ENCODE peak calls at places on chromosomes 7 and 10, in seven cellular contexts. E, G, S, B, I, O and L are unnamed samples.

GRCh38 chr10:71815515-71816130 is 35.4 kb downstream of the PSAP start:
- DNase-seq in E (no peak), G (no peak), S (no peak), B (no peak), I (no peak), O (no peak), L (no peak)

GRCh38 chr10:32577448-32577847 is 131.5 kb downstream of the CCDC7 start:
- DNase-seq in E (no peak), G (peak), S (peak), B (no peak), I (no peak), O (peak), L (no peak)

GRCh38 chr10:30751678-30752331 is 122.3 kb upstream of the LYZL2 start:
- DNase-seq in E (peak), G (peak), S (peak), B (peak), I (peak), O (peak), L (peak)

GRCh38 chr10:93475227-93475626 is 6.9 kb downstream of the MYOF start:
- DNase-seq in E (no peak), G (no peak), S (no peak), B (no peak), I (no peak), O (no peak), L (no peak)

GRCh38 chr7:5667391-5667790 is 114.1 kb downstream of the RNF216 start:
- DNase-seq in E (no peak), G (peak), S (peak), B (no peak), I (no peak), O (no peak), L (no peak)

GRCh38 chr7:3518546-3518945 is 217.5 kb downstream of the SDK1 start:
- DNase-seq in E (no peak), G (no peak), S (no peak), B (no peak), I (no peak), O (peak), L (no peak)

GRCh38 chr7:125195156-125195555 is 265.5 kb upstream of the POT1 start:
- DNase-seq in E (no peak), G (no peak), S (no peak), B (no peak), I (no peak), O (peak), L (no peak)

GRCh38 chr7:158473946-158474345 is 113.7 kb downstream of the PTPRN2 start:
- DNase-seq in E (no peak), G (no peak), S (no peak), B (no peak), I (no peak), O (no peak), L (no peak)

GRCh38 chr10:121536271-121536918 is 61.8 kb downstream of the FGFR2 start:
- DNase-seq in E (no peak), G (no peak), S (no peak), B (no peak), I (no peak), O (no peak), L (no peak)

GRCh38 chr7:27143950-27144798 is 693 bp upstream of the HOXA5 start:
- DNase-seq in E (no peak), G (no peak), S (peak), B (no peak), I (no peak), O (no peak), L (no peak)

GRCh38 chr10:4541292-4541691 is 284.7 kb upstream of the AKR1E2 start:
- DNase-seq in E (no peak), G (peak), S (peak), B (no peak), I (peak), O (peak), L (no peak)

GRCh38 chr10:116836087-116836486 is 13.2 kb upstream of the ENO4 start:
- DNase-seq in E (peak), G (peak), S (no peak), B (peak), I (no peak), O (no peak), L (peak)

GRCh38 chr10:28481968-28482367 is 51.0 kb upstream of the WAC start:
- DNase-seq in E (no peak), G (no peak), S (no peak), B (no peak), I (no peak), O (no peak), L (no peak)

GRCh38 chr7:107692501-107692900 is 31.9 kb downstream of the SLC26A4 start:
- DNase-seq in E (no peak), G (no peak), S (peak), B (no peak), I (no peak), O (no peak), L (no peak)

GRCh38 chr10:18149401-18149800 is 9.2 kb downstream of the CACNB2 start:
- DNase-seq in E (no peak), G (no peak), S (no peak), B (no peak), I (no peak), O (no peak), L (no peak)

GRCh38 chr10:21197006-21197405 is 299.9 kb upstream of the NEBL start:
- DNase-seq in E (no peak), G (no peak), S (no peak), B (no peak), I (no peak), O (no peak), L (no peak)

GRCh38 chr7:4074994-4075393 is 607.1 kb upstream of the FOXK1 start:
- DNase-seq in E (no peak), G (no peak), S (no peak), B (peak), I (no peak), O (no peak), L (no peak)

GRCh38 chr7:127874951-127875608 is 156.2 kb downstream of the LRRC4 start:
- DNase-seq in E (no peak), G (no peak), S (peak), B (no peak), I (no peak), O (no peak), L (no peak)

GRCh38 chr7:118846977-118847376 is 622.5 kb downstream of the ANKRD7 start:
- DNase-seq in E (no peak), G (no peak), S (no peak), B (no peak), I (no peak), O (no peak), L (no peak)

DNA sequence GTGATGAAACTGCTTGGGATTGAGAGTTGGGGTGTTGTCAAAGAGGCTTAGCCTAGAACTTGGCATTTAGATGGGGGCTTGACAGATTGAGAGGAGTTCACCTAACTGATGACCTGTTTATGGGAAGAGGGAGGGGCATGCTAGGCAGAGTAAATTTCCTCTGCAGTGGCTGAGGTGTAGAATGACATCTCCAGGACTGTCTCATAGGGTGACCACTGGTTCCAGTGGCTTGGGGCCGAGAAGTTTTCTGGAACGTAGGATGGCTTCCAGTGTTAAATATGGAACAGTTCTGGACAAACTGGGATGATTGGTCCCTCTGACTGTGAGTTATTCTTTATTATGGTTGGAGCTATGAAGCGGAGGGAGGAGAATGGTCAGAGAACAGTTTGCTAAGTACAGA is 186.4 kb downstream of the PLXDC2 start:
- DNase-seq in E (no peak), G (no peak), S (no peak), B (no peak), I (no peak), O (no peak), L (no peak)
- H2AK5ac ChIP-seq in E (no peak), G (no peak), S (peak), B (no peak), I (no peak), O (no peak), L (no peak)

GRCh38 chr10:124558339-124558685 is 96.7 kb downstream of the LHPP start:
- DNase-seq in E (no peak), G (no peak), S (no peak), B (no peak), I (no peak), O (no peak), L (no peak)
- H2AK5ac ChIP-seq in E (no peak), G (no peak), S (no peak), B (no peak), I (no peak), O (no peak), L (peak)

GRCh38 chr7:105238198-105238765 is 150.4 kb downstream of the SRPK2 start:
- DNase-seq in E (no peak), G (no peak), S (no peak), B (no peak), I (no peak), O (no peak), L (no peak)

GRCh38 chr7:105230486-105230885 is 158.2 kb downstream of the SRPK2 start:
- DNase-seq in E (no peak), G (no peak), S (no peak), B (no peak), I (no peak), O (no peak), L (no peak)

GRCh38 chr7:105229641-105230040 is 159.1 kb downstream of the SRPK2 start:
- DNase-seq in E (no peak), G (no peak), S (peak), B (no peak), I (no peak), O (no peak), L (no peak)

DNA sequence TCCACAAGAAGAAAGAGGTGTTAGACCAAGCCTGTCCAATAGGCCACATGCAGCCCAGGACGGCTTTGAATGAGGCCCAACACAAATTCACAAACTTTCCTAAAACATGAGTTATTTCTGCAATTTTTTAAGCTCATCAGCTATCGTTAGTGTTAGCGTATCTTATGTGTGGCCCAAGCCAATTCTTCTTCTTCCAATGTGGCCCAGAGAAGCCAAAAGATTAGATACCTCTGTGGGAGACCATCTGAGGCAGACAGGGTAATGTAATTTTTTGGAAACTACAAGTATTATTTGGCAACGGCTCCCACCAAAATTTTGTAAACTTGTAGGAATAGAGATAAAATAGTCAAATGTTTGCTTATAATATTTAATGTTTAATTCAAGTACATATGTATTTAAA is 153.8 kb downstream of the SRPK2 start:
- DNase-seq in E (no peak), G (no peak), S (no peak), B (no peak), I (no peak), O (no peak), L (no peak)
- H2AK5ac ChIP-seq in E (no peak), G (no peak), S (no peak), B (no peak), I (no peak), O (no peak), L (no peak)

DNA sequence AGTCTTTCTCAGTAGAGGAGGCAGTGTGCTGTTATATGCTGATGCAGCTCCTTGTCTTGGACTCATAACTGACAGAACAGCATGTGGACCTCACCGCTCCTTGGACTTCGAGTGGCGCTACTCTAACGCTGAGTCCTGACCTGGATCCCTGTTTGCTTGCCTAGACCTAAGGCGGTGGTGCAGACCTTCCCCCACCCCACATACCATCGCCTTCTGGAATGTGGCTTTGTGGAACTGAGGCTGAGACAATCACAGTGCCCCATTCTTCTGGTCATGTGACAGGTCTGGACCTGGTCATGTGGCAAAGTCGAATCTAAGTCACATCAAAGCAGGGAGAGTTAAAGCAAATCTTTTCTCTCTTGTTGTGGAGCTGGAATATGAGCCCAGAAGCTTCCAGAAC is 190.7 kb upstream of the MKI67 start:
- DNase-seq in E (no peak), G (peak), S (no peak), B (no peak), I (no peak), O (no peak), L (no peak)
- H2AK5ac ChIP-seq in E (no peak), G (no peak), S (no peak), B (peak), I (no peak), O (no peak), L (peak)

GRCh38 chr10:47184273-47184672 is 115.7 kb upstream of the GDF10 start:
- DNase-seq in E (no peak), G (no peak), S (no peak), B (no peak), I (no peak), O (no peak), L (no peak)
- H2AK5ac ChIP-seq in E (no peak), G (no peak), S (no peak), B (no peak), I (no peak), O (no peak), L (no peak)

GRCh38 chr10:15222511-15222910 is 54.0 kb upstream of the NMT2 start:
- DNase-seq in E (no peak), G (no peak), S (peak), B (no peak), I (no peak), O (no peak), L (no peak)
- H2AK5ac ChIP-seq in E (no peak), G (no peak), S (no peak), B (no peak), I (no peak), O (no peak), L (no peak)

GRCh38 chr7:155899596-155899995 is 87.3 kb upstream of the SHH start:
- DNase-seq in E (no peak), G (no peak), S (no peak), B (no peak), I (no peak), O (no peak), L (no peak)
- H2AK5ac ChIP-seq in E (no peak), G (no peak), S (no peak), B (no peak), I (no peak), O (no peak), L (no peak)

DNA sequence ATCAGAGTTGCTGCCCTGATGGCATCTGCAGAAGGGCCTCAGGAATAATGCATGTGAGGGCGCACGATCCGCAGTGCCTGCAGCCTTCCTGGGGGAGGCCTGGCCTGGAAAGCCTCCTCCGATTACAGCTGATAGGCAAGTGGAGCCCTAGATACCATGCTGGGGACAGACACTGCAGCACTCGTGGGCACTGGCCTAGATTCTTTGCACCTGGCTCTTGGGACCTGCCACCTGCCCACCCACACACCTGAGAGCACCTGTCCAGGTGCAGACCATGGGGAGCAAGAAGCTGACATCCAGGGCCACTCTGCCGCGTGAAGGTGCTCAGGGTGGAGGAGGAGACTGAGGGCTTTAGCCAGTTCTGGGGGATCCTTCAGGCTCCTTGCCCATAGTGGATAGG is 14.8 kb downstream of the YKT6 start:
- DNase-seq in E (no peak), G (no peak), S (no peak), B (no peak), I (no peak), O (no peak), L (no peak)
- H2AK5ac ChIP-seq in E (no peak), G (no peak), S (no peak), B (no peak), I (no peak), O (no peak), L (no peak)